ENCODE peak calls at places on chromosomes 12 and 14, in five cellular contexts. One of them, this sample, is unnamed.
A peak's percentile ranks its signal among the peaks of the same experiment; 100 is the strongest.

GRCh38 chr12:48160807-48161206 is 3.5 kb upstream of the ASB8 start:
- DNase-seq in DMS53: no peak
- DNase-seq in A172: no peak
- DNase-seq in EL: no peak
- DNase-seq in T follicular helper cell: no peak
- DNase-seq in this sample: peak; percentile 80

GRCh38 chr12:120798696-120799095 is 73.1 kb downstream of the ACADS start:
- DNase-seq in EL: no peak
- DNase-seq in T follicular helper cell: no peak
- DNase-seq in A172: no peak
- DNase-seq in DMS53: no peak
- DNase-seq in this sample: no peak

GRCh38 chr14:60002819-60003492 is 83.0 kb downstream of the LRRC9 start:
- DNase-seq in A172: no peak
- DNase-seq in T follicular helper cell: no peak
- DNase-seq in DMS53: peak; percentile 54
- DNase-seq in EL: no peak
- DNase-seq in this sample: no peak

GRCh38 chr14:68248481-68249255 is 429.1 kb downstream of the RAD51B start:
- DNase-seq in A172: peak; percentile 63
- DNase-seq in EL: peak; percentile 62
- DNase-seq in DMS53: peak; percentile 64
- DNase-seq in T follicular helper cell: no peak
- DNase-seq in this sample: peak; percentile 13

GRCh38 chr12:12265571-12266388 is 1.1 kb downstream of the LRP6 start:
- DNase-seq in T follicular helper cell: no peak
- DNase-seq in A172: no peak
- DNase-seq in EL: peak; percentile 50
- DNase-seq in DMS53: peak; percentile 66
- DNase-seq in this sample: no peak

GRCh38 chr12:113248046-113248825 is 27.0 kb downstream of the TPCN1 start:
- DNase-seq in A172: no peak
- DNase-seq in DMS53: no peak
- DNase-seq in T follicular helper cell: no peak
- DNase-seq in EL: no peak
- DNase-seq in this sample: no peak

GRCh38 chr12:524167-524951 is 64.6 kb downstream of the B4GALNT3 start:
- DNase-seq in T follicular helper cell: no peak
- DNase-seq in EL: no peak
- DNase-seq in DMS53: no peak
- DNase-seq in A172: no peak
- DNase-seq in this sample: no peak

GRCh38 chr14:92534863-92535654 is 21.5 kb downstream of the RIN3 start:
- DNase-seq in A172: no peak
- DNase-seq in EL: no peak
- DNase-seq in T follicular helper cell: no peak
- DNase-seq in DMS53: no peak
- DNase-seq in this sample: no peak

GRCh38 chr12:119444462-119445044 is 110.0 kb downstream of the CCDC60 start:
- DNase-seq in T follicular helper cell: no peak
- DNase-seq in DMS53: peak; percentile 85
- DNase-seq in EL: peak; percentile 26
- DNase-seq in A172: peak; percentile 54
- DNase-seq in this sample: peak; percentile 17

GRCh38 chr12:94488449-94488848 is 28.8 kb upstream of the CEP83 start:
- DNase-seq in EL: no peak
- DNase-seq in A172: no peak
- DNase-seq in T follicular helper cell: no peak
- DNase-seq in DMS53: peak; percentile 36
- DNase-seq in this sample: no peak

GRCh38 chr14:72781476-72782181 is 112.3 kb downstream of the DPF3 start:
- DNase-seq in DMS53: no peak
- DNase-seq in A172: peak; percentile 85
- DNase-seq in T follicular helper cell: no peak
- DNase-seq in EL: peak; percentile 91
- DNase-seq in this sample: no peak

GRCh38 chr12:77924703-77925102 is 94.0 kb downstream of the NAV3 start:
- DNase-seq in A172: peak; percentile 53
- DNase-seq in EL: peak; percentile 76
- DNase-seq in T follicular helper cell: no peak
- DNase-seq in DMS53: peak; percentile 14
- DNase-seq in this sample: no peak

GRCh38 chr14:67583711-67584644 is 16.1 kb downstream of the PIGH start:
- DNase-seq in T follicular helper cell: no peak
- DNase-seq in EL: peak; percentile 51
- DNase-seq in DMS53: peak; percentile 58
- DNase-seq in A172: peak; percentile 31
- DNase-seq in this sample: no peak

GRCh38 chr14:94114589-94115067 is 4.1 kb downstream of the IFI27 start:
- DNase-seq in A172: no peak
- DNase-seq in EL: peak; percentile 28
- DNase-seq in DMS53: no peak
- DNase-seq in T follicular helper cell: no peak
- DNase-seq in this sample: no peak

GRCh38 chr12:75658826-75659823 is 147.7 kb upstream of the KRR1 start:
- DNase-seq in T follicular helper cell: no peak
- DNase-seq in EL: peak; percentile 81
- DNase-seq in DMS53: peak; percentile 86
- DNase-seq in A172: peak; percentile 87
- DNase-seq in this sample: no peak

GRCh38 chr12:65882504-65882903 is 58.2 kb downstream of the HMGA2 start:
- DNase-seq in DMS53: peak; percentile 72
- DNase-seq in EL: no peak
- DNase-seq in A172: no peak
- DNase-seq in T follicular helper cell: no peak
- DNase-seq in this sample: no peak